ENCODE peak calls at places on chromosome 20, in seven cellular contexts. One of them, this sample, is unnamed.
A peak's percentile ranks its signal among the peaks of the same experiment; 100 is the strongest.

GRCh38 chr20:55888655-55889054 is 116.7 kb downstream of the CBLN4 start:
- DNase-seq in lower lobe of right lung: no peak
- DNase-seq in fibroblast of lung: no peak
- DNase-seq in cardiac muscle cell: no peak
- DNase-seq in uterus: no peak
- DNase-seq in adipocyte: no peak
- DNase-seq in tibial artery: no peak
- DNase-seq in this sample: no peak

GRCh38 chr20:50605136-50605535 is 86.2 kb downstream of the RIPOR3 start:
- DNase-seq in lower lobe of right lung: no peak
- DNase-seq in fibroblast of lung: no peak
- DNase-seq in cardiac muscle cell: no peak
- DNase-seq in uterus: no peak
- DNase-seq in adipocyte: no peak
- DNase-seq in tibial artery: no peak
- DNase-seq in this sample: no peak

GRCh38 chr20:35476288-35476687 is 20.9 kb downstream of the CEP250 start:
- DNase-seq in lower lobe of right lung: no peak
- DNase-seq in fibroblast of lung: no peak
- DNase-seq in cardiac muscle cell: no peak
- DNase-seq in uterus: no peak
- DNase-seq in adipocyte: peak; percentile 21
- DNase-seq in tibial artery: no peak
- DNase-seq in this sample: no peak

GRCh38 chr20:37711987-37712961 is 18.4 kb downstream of the CTNNBL1 start:
- DNase-seq in lower lobe of right lung: no peak
- DNase-seq in fibroblast of lung: no peak
- DNase-seq in cardiac muscle cell: no peak
- DNase-seq in uterus: no peak
- DNase-seq in adipocyte: no peak
- DNase-seq in tibial artery: no peak
- DNase-seq in this sample: no peak

GRCh38 chr20:9215539-9215938 is 146.7 kb downstream of the PLCB4 start:
- DNase-seq in lower lobe of right lung: no peak
- DNase-seq in fibroblast of lung: no peak
- DNase-seq in cardiac muscle cell: no peak
- DNase-seq in uterus: no peak
- DNase-seq in adipocyte: peak; percentile 24
- DNase-seq in tibial artery: no peak
- DNase-seq in this sample: no peak

GRCh38 chr20:17859616-17860232 is 108.9 kb downstream of the SNX5 start:
- DNase-seq in lower lobe of right lung: no peak
- DNase-seq in fibroblast of lung: no peak
- DNase-seq in cardiac muscle cell: no peak
- DNase-seq in uterus: no peak
- DNase-seq in adipocyte: no peak
- DNase-seq in tibial artery: no peak
- DNase-seq in this sample: no peak

GRCh38 chr20:8782804-8783203 is 286.1 kb upstream of the PLCB4 start:
- DNase-seq in lower lobe of right lung: no peak
- DNase-seq in fibroblast of lung: peak; percentile 44
- DNase-seq in cardiac muscle cell: peak; percentile 78
- DNase-seq in uterus: no peak
- DNase-seq in adipocyte: peak; percentile 85
- DNase-seq in tibial artery: no peak
- DNase-seq in this sample: no peak

GRCh38 chr20:12243327-12243726 is 325.6 kb downstream of the BTBD3 start:
- DNase-seq in lower lobe of right lung: no peak
- DNase-seq in fibroblast of lung: no peak
- DNase-seq in cardiac muscle cell: no peak
- DNase-seq in uterus: no peak
- DNase-seq in adipocyte: no peak
- DNase-seq in tibial artery: no peak
- DNase-seq in this sample: peak; percentile 42

GRCh38 chr20:34638532-34638931 is 38.4 kb downstream of the PIGU start:
- DNase-seq in lower lobe of right lung: no peak
- DNase-seq in fibroblast of lung: no peak
- DNase-seq in cardiac muscle cell: no peak
- DNase-seq in uterus: no peak
- DNase-seq in adipocyte: no peak
- DNase-seq in tibial artery: no peak
- DNase-seq in this sample: no peak

GRCh38 chr20:45860573-45861011 is 3.2 kb downstream of the ZSWIM3 start:
- DNase-seq in lower lobe of right lung: no peak
- DNase-seq in fibroblast of lung: peak; percentile 45
- DNase-seq in cardiac muscle cell: no peak
- DNase-seq in uterus: no peak
- DNase-seq in adipocyte: no peak
- DNase-seq in tibial artery: no peak
- DNase-seq in this sample: no peak

GRCh38 chr20:52342913-52343312 is 151.3 kb upstream of the ZFP64 start:
- DNase-seq in lower lobe of right lung: no peak
- DNase-seq in fibroblast of lung: no peak
- DNase-seq in cardiac muscle cell: no peak
- DNase-seq in uterus: no peak
- DNase-seq in adipocyte: no peak
- DNase-seq in tibial artery: no peak
- DNase-seq in this sample: no peak

GRCh38 chr20:52340036-52340634 is 148.6 kb upstream of the ZFP64 start:
- DNase-seq in lower lobe of right lung: no peak
- DNase-seq in fibroblast of lung: no peak
- DNase-seq in cardiac muscle cell: peak; percentile 4
- DNase-seq in uterus: no peak
- DNase-seq in adipocyte: peak; percentile 0
- DNase-seq in tibial artery: no peak
- DNase-seq in this sample: no peak
- H3K4me3 ChIP-seq in lower lobe of right lung: no peak overlapping the region
- H3K4me3 ChIP-seq in fibroblast of lung: no peak overlapping the region
- H3K4me3 ChIP-seq in cardiac muscle cell: no peak overlapping the region
- H3K4me3 ChIP-seq in uterus: no peak overlapping the region
- H3K4me3 ChIP-seq in adipocyte: no peak overlapping the region
- H3K4me3 ChIP-seq in tibial artery: no peak overlapping the region
- H3K4me3 ChIP-seq in this sample: no peak overlapping the region

DNA sequence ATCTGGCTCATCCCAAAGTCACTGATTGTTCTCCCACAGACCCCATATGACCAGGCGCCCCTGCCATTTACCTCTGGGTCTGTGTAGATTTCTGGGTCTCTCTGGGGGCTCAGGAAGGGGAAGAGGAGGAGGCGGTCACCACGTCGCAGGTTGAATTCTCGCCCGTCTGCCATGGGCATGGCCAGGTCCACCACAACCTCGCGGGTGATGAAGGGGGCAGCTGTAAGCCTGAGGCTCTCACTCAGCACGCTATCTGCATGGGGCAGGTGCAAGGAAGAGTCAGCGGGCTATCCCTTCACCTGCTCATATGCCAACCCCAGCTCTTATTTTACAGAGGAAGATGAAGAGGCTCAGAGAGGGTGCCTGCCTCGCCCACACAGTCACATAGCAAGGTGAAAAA is 30.5 kb upstream of the KCNB1 start:
- DNase-seq in lower lobe of right lung: no peak
- DNase-seq in fibroblast of lung: no peak
- DNase-seq in cardiac muscle cell: no peak
- DNase-seq in uterus: no peak
- DNase-seq in adipocyte: no peak
- DNase-seq in tibial artery: no peak
- DNase-seq in this sample: no peak
- H3K27me3 ChIP-seq in lower lobe of right lung: no peaks in the 10 kb centered on the region
- H3K27me3 ChIP-seq in fibroblast of lung: peaks cover 2% of the 10 kb centered on the region
- H3K27me3 ChIP-seq in cardiac muscle cell: no peaks in the 10 kb centered on the region
- H3K27me3 ChIP-seq in uterus: no peaks in the 10 kb centered on the region
- H3K27me3 ChIP-seq in adipocyte: no peaks in the 10 kb centered on the region
- H3K27me3 ChIP-seq in tibial artery: no peaks in the 10 kb centered on the region
- H3K27me3 ChIP-seq in this sample: no peaks in the 10 kb centered on the region

GRCh38 chr20:32291166-32291565 is 13.7 kb downstream of the KIF3B start:
- DNase-seq in lower lobe of right lung: no peak
- DNase-seq in fibroblast of lung: no peak
- DNase-seq in cardiac muscle cell: no peak
- DNase-seq in uterus: no peak
- DNase-seq in adipocyte: no peak
- DNase-seq in tibial artery: no peak
- DNase-seq in this sample: no peak
- H3K4me1 ChIP-seq in lower lobe of right lung: peaks cover 13% of the 10 kb centered on the region
- H3K4me1 ChIP-seq in fibroblast of lung: no peaks in the 10 kb centered on the region
- H3K4me1 ChIP-seq in cardiac muscle cell: peaks cover 6% of the 10 kb centered on the region
- H3K4me1 ChIP-seq in uterus: no peaks in the 10 kb centered on the region
- H3K4me1 ChIP-seq in adipocyte: peaks cover 3% of the 10 kb centered on the region
- H3K4me1 ChIP-seq in tibial artery: no peaks in the 10 kb centered on the region
- H3K4me1 ChIP-seq in this sample: no peaks in the 10 kb centered on the region

GRCh38 chr20:44584103-44584690 is 1.8 kb downstream of the PKIG start:
- DNase-seq in lower lobe of right lung: no peak
- DNase-seq in fibroblast of lung: no peak
- DNase-seq in cardiac muscle cell: no peak
- DNase-seq in uterus: no peak
- DNase-seq in adipocyte: no peak
- DNase-seq in tibial artery: no peak
- DNase-seq in this sample: no peak
- H3K4me3 ChIP-seq in lower lobe of right lung: peak overlapping the region; percentile 53
- H3K4me3 ChIP-seq in fibroblast of lung: peak overlapping the region; percentile 51
- H3K4me3 ChIP-seq in cardiac muscle cell: no peak overlapping the region
- H3K4me3 ChIP-seq in uterus: peak overlapping the region; percentile 52
- H3K4me3 ChIP-seq in adipocyte: peak overlapping the region; percentile 86
- H3K4me3 ChIP-seq in tibial artery: peak overlapping the region; percentile 44
- H3K4me3 ChIP-seq in this sample: no peak overlapping the region

GRCh38 chr20:64044484-64045247 is 4.8 kb downstream of the SOX18 start:
- DNase-seq in lower lobe of right lung: no peak
- DNase-seq in fibroblast of lung: peak; percentile 50
- DNase-seq in cardiac muscle cell: peak; percentile 55
- DNase-seq in uterus: no peak
- DNase-seq in adipocyte: peak; percentile 80
- DNase-seq in tibial artery: no peak
- DNase-seq in this sample: no peak
- H3K27me3 ChIP-seq in lower lobe of right lung: peaks cover 62% of the 10 kb centered on the region
- H3K27me3 ChIP-seq in fibroblast of lung: peaks cover 32% of the 10 kb centered on the region
- H3K27me3 ChIP-seq in cardiac muscle cell: peaks cover 97% of the 10 kb centered on the region
- H3K27me3 ChIP-seq in uterus: no peaks in the 10 kb centered on the region
- H3K27me3 ChIP-seq in adipocyte: peaks cover 39% of the 10 kb centered on the region
- H3K27me3 ChIP-seq in tibial artery: peaks cover 4% of the 10 kb centered on the region
- H3K27me3 ChIP-seq in this sample: no peaks in the 10 kb centered on the region

GRCh38 chr20:23138682-23139081 is 52.6 kb upstream of the CD93 start:
- DNase-seq in lower lobe of right lung: no peak
- DNase-seq in fibroblast of lung: no peak
- DNase-seq in cardiac muscle cell: no peak
- DNase-seq in uterus: no peak
- DNase-seq in adipocyte: no peak
- DNase-seq in tibial artery: peak; percentile 1
- DNase-seq in this sample: peak; percentile 18
- H3K4me1 ChIP-seq in lower lobe of right lung: peaks cover 45% of the 10 kb centered on the region
- H3K4me1 ChIP-seq in fibroblast of lung: peaks cover 7% of the 10 kb centered on the region
- H3K4me1 ChIP-seq in cardiac muscle cell: peaks cover 4% of the 10 kb centered on the region
- H3K4me1 ChIP-seq in uterus: no peaks in the 10 kb centered on the region
- H3K4me1 ChIP-seq in adipocyte: peaks cover 18% of the 10 kb centered on the region
- H3K4me1 ChIP-seq in tibial artery: peaks cover 17% of the 10 kb centered on the region
- H3K4me1 ChIP-seq in this sample: no peaks in the 10 kb centered on the region

DNA sequence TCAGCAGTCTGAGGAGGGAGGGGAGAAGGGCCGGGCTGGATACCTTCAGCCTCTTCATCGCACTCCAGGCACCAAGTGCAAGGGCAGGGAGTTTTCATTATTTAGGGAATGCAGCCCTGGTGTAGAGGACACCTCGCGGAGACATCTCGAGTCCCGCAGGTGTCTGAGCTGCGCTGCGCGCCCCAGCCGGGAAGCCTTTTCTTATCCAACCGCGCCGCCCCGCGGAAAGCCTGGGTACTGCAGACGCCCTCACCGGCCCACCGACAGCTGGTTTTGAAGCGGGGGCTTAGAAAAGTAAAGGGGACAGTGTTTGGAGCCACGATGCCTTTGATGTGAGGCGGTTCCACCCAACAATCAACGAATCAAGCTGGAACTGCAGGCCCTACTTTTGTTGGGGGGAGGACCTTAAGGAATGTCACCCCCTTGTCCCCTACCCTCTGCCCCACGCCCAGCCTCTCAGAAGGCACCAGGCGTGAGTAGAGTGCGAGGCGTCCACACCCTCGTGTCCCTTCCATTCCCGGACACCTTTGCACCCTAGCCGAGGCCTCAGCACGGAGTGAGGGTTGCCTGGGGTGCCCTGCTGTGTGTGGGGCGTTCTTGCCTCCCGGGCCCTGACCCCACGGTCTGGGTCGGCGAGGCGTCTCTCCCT is 8.6 kb downstream of the NKX2-2 start:
- DNase-seq in lower lobe of right lung: peak; percentile 85
- DNase-seq in fibroblast of lung: no peak
- DNase-seq in cardiac muscle cell: peak; percentile 51
- DNase-seq in uterus: no peak
- DNase-seq in adipocyte: peak; percentile 65
- DNase-seq in tibial artery: peak; percentile 52
- DNase-seq in this sample: peak; percentile 68
- H3K4me3 ChIP-seq in lower lobe of right lung: peak overlapping the region; percentile 47
- H3K4me3 ChIP-seq in fibroblast of lung: peak overlapping the region; percentile 27
- H3K4me3 ChIP-seq in cardiac muscle cell: peak overlapping the region; percentile 31
- H3K4me3 ChIP-seq in uterus: no peak overlapping the region
- H3K4me3 ChIP-seq in adipocyte: peak overlapping the region; percentile 75
- H3K4me3 ChIP-seq in tibial artery: peak overlapping the region; percentile 41
- H3K4me3 ChIP-seq in this sample: no peak overlapping the region

GRCh38 chr20:54170963-54171362 is 2.8 kb downstream of the CYP24A1 start:
- DNase-seq in lower lobe of right lung: no peak
- DNase-seq in fibroblast of lung: no peak
- DNase-seq in cardiac muscle cell: no peak
- DNase-seq in uterus: no peak
- DNase-seq in adipocyte: no peak
- DNase-seq in tibial artery: no peak
- DNase-seq in this sample: no peak
- H3K27me3 ChIP-seq in lower lobe of right lung: peaks cover 83% of the 10 kb centered on the region
- H3K27me3 ChIP-seq in fibroblast of lung: peaks cover 54% of the 10 kb centered on the region
- H3K27me3 ChIP-seq in cardiac muscle cell: peaks cover 78% of the 10 kb centered on the region
- H3K27me3 ChIP-seq in uterus: peaks cover 4% of the 10 kb centered on the region
- H3K27me3 ChIP-seq in adipocyte: peaks cover 72% of the 10 kb centered on the region
- H3K27me3 ChIP-seq in tibial artery: no peaks in the 10 kb centered on the region
- H3K27me3 ChIP-seq in this sample: peaks cover 2% of the 10 kb centered on the region